ENCODE peak calls at places on chromosomes 1 and 21, in six cellular contexts. One of them, this sample, is unnamed. For H3K4me1, the result is how much of the 10 kb centered on the place peaks cover.

GRCh38 chr1:175887981-175888428 is 144.6 kb upstream of the TNR start:
- DNase-seq in PC-9: no peak
- DNase-seq in fibroblast of lung: peak
- DNase-seq in mesenchymal stem cell: peak
- DNase-seq in neuronal stem cell: peak
- DNase-seq in naive thymus-derived CD4-positive, alpha-beta T cell: no peak
- DNase-seq in this sample: peak

GRCh38 chr1:26468911-26469310 is 3.3 kb upstream of the HMGN2 start:
- DNase-seq in fibroblast of lung: no peak
- DNase-seq in neuronal stem cell: no peak
- DNase-seq in mesenchymal stem cell: no peak
- DNase-seq in PC-9: no peak
- DNase-seq in naive thymus-derived CD4-positive, alpha-beta T cell: no peak
- DNase-seq in this sample: no peak

GRCh38 chr1:12541274-12542137 is 76.5 kb downstream of the DHRS3 start:
- DNase-seq in PC-9: no peak
- DNase-seq in neuronal stem cell: no peak
- DNase-seq in naive thymus-derived CD4-positive, alpha-beta T cell: no peak
- DNase-seq in fibroblast of lung: peak
- DNase-seq in mesenchymal stem cell: peak
- DNase-seq in this sample: no peak

GRCh38 chr1:16617778-16618580 is 4.6 kb upstream of the NBPF1 start:
- DNase-seq in neuronal stem cell: no peak
- DNase-seq in mesenchymal stem cell: no peak
- DNase-seq in fibroblast of lung: no peak
- DNase-seq in PC-9: no peak
- DNase-seq in naive thymus-derived CD4-positive, alpha-beta T cell: no peak
- DNase-seq in this sample: peak

GRCh38 chr1:60936943-60937342 is 145.4 kb upstream of the NFIA start:
- DNase-seq in PC-9: no peak
- DNase-seq in neuronal stem cell: no peak
- DNase-seq in mesenchymal stem cell: no peak
- DNase-seq in naive thymus-derived CD4-positive, alpha-beta T cell: no peak
- DNase-seq in fibroblast of lung: no peak
- DNase-seq in this sample: no peak

GRCh38 chr1:117368116-117369108 is 1.2 kb downstream of the MAN1A2 start:
- DNase-seq in fibroblast of lung: peak
- DNase-seq in mesenchymal stem cell: peak
- DNase-seq in naive thymus-derived CD4-positive, alpha-beta T cell: peak
- DNase-seq in neuronal stem cell: no peak
- DNase-seq in PC-9: peak
- DNase-seq in this sample: peak

GRCh38 chr1:176656257-176656995 is 193.5 kb downstream of the PAPPA2 start:
- DNase-seq in naive thymus-derived CD4-positive, alpha-beta T cell: no peak
- DNase-seq in mesenchymal stem cell: peak
- DNase-seq in neuronal stem cell: peak
- DNase-seq in PC-9: no peak
- DNase-seq in fibroblast of lung: peak
- DNase-seq in this sample: no peak

GRCh38 chr1:157992031-157992568 is 1.3 kb upstream of the KIRREL1 start:
- DNase-seq in fibroblast of lung: peak
- DNase-seq in neuronal stem cell: peak
- DNase-seq in mesenchymal stem cell: peak
- DNase-seq in naive thymus-derived CD4-positive, alpha-beta T cell: no peak
- DNase-seq in PC-9: no peak
- DNase-seq in this sample: peak

GRCh38 chr21:45225041-45225740 is 62.5 kb downstream of the POFUT2 start:
- DNase-seq in neuronal stem cell: no peak
- DNase-seq in mesenchymal stem cell: no peak
- DNase-seq in naive thymus-derived CD4-positive, alpha-beta T cell: no peak
- DNase-seq in fibroblast of lung: no peak
- DNase-seq in PC-9: no peak
- DNase-seq in this sample: no peak

GRCh38 chr1:210234254-210234747 is 1.7 kb downstream of the SERTAD4 start:
- DNase-seq in PC-9: no peak
- DNase-seq in neuronal stem cell: no peak
- DNase-seq in fibroblast of lung: no peak
- DNase-seq in mesenchymal stem cell: no peak
- DNase-seq in naive thymus-derived CD4-positive, alpha-beta T cell: no peak
- DNase-seq in this sample: no peak

GRCh38 chr21:35046880-35047229 is 2.2 kb downstream of the RUNX1 start:
- DNase-seq in mesenchymal stem cell: no peak
- DNase-seq in neuronal stem cell: no peak
- DNase-seq in naive thymus-derived CD4-positive, alpha-beta T cell: no peak
- DNase-seq in fibroblast of lung: no peak
- DNase-seq in PC-9: peak
- DNase-seq in this sample: no peak
- H3K4me1 ChIP-seq in mesenchymal stem cell: under half
- H3K4me1 ChIP-seq in neuronal stem cell: under half
- H3K4me1 ChIP-seq in naive thymus-derived CD4-positive, alpha-beta T cell: half or more
- H3K4me1 ChIP-seq in fibroblast of lung: under half
- H3K4me1 ChIP-seq in PC-9: under half
- H3K4me1 ChIP-seq in this sample: under half

GRCh38 chr1:111730282-111730681 is 8.9 kb downstream of the INKA2 start:
- DNase-seq in fibroblast of lung: no peak
- DNase-seq in mesenchymal stem cell: no peak
- DNase-seq in PC-9: no peak
- DNase-seq in neuronal stem cell: no peak
- DNase-seq in naive thymus-derived CD4-positive, alpha-beta T cell: no peak
- DNase-seq in this sample: no peak

GRCh38 chr1:111730706-111731105 is 8.5 kb downstream of the INKA2 start:
- DNase-seq in PC-9: no peak
- DNase-seq in neuronal stem cell: no peak
- DNase-seq in naive thymus-derived CD4-positive, alpha-beta T cell: no peak
- DNase-seq in mesenchymal stem cell: no peak
- DNase-seq in fibroblast of lung: no peak
- DNase-seq in this sample: no peak

GRCh38 chr1:111731956-111732355 is 7.2 kb downstream of the INKA2 start:
- DNase-seq in PC-9: no peak
- DNase-seq in mesenchymal stem cell: no peak
- DNase-seq in fibroblast of lung: no peak
- DNase-seq in neuronal stem cell: no peak
- DNase-seq in naive thymus-derived CD4-positive, alpha-beta T cell: no peak
- DNase-seq in this sample: no peak

GRCh38 chr1:111727056-111727455 is 12.1 kb downstream of the INKA2 start:
- DNase-seq in neuronal stem cell: no peak
- DNase-seq in naive thymus-derived CD4-positive, alpha-beta T cell: no peak
- DNase-seq in PC-9: no peak
- DNase-seq in mesenchymal stem cell: no peak
- DNase-seq in fibroblast of lung: no peak
- DNase-seq in this sample: no peak

GRCh38 chr1:111729271-111729921 is 9.8 kb downstream of the INKA2 start:
- DNase-seq in neuronal stem cell: no peak
- DNase-seq in mesenchymal stem cell: no peak
- DNase-seq in fibroblast of lung: no peak
- DNase-seq in naive thymus-derived CD4-positive, alpha-beta T cell: no peak
- DNase-seq in PC-9: no peak
- DNase-seq in this sample: no peak
- H3K4me1 ChIP-seq in neuronal stem cell: under half
- H3K4me1 ChIP-seq in mesenchymal stem cell: under half
- H3K4me1 ChIP-seq in fibroblast of lung: under half
- H3K4me1 ChIP-seq in naive thymus-derived CD4-positive, alpha-beta T cell: under half
- H3K4me1 ChIP-seq in PC-9: under half
- H3K4me1 ChIP-seq in this sample: under half

GRCh38 chr21:41315726-41316125 is 875 bp upstream of the FAM3B start:
- DNase-seq in mesenchymal stem cell: no peak
- DNase-seq in PC-9: no peak
- DNase-seq in neuronal stem cell: no peak
- DNase-seq in naive thymus-derived CD4-positive, alpha-beta T cell: no peak
- DNase-seq in fibroblast of lung: no peak
- DNase-seq in this sample: no peak
- H3K4me1 ChIP-seq in mesenchymal stem cell: under half
- H3K4me1 ChIP-seq in PC-9: under half
- H3K4me1 ChIP-seq in neuronal stem cell: under half
- H3K4me1 ChIP-seq in naive thymus-derived CD4-positive, alpha-beta T cell: under half
- H3K4me1 ChIP-seq in fibroblast of lung: under half
- H3K4me1 ChIP-seq in this sample: under half

GRCh38 chr1:38028671-38029070 is 16.1 kb downstream of the UTP11 start:
- DNase-seq in naive thymus-derived CD4-positive, alpha-beta T cell: no peak
- DNase-seq in mesenchymal stem cell: no peak
- DNase-seq in PC-9: no peak
- DNase-seq in fibroblast of lung: no peak
- DNase-seq in neuronal stem cell: no peak
- DNase-seq in this sample: no peak

GRCh38 chr1:38031513-38031866 is 15.1 kb downstream of the POU3F1 start:
- DNase-seq in PC-9: no peak
- DNase-seq in mesenchymal stem cell: no peak
- DNase-seq in fibroblast of lung: no peak
- DNase-seq in neuronal stem cell: no peak
- DNase-seq in naive thymus-derived CD4-positive, alpha-beta T cell: no peak
- DNase-seq in this sample: no peak

GRCh38 chr1:38029081-38029681 is 16.6 kb downstream of the UTP11 start:
- DNase-seq in mesenchymal stem cell: peak
- DNase-seq in PC-9: no peak
- DNase-seq in naive thymus-derived CD4-positive, alpha-beta T cell: no peak
- DNase-seq in fibroblast of lung: peak
- DNase-seq in neuronal stem cell: no peak
- DNase-seq in this sample: peak

GRCh38 chr1:38030596-38031512 is 15.7 kb downstream of the POU3F1 start:
- DNase-seq in PC-9: no peak
- DNase-seq in neuronal stem cell: no peak
- DNase-seq in naive thymus-derived CD4-positive, alpha-beta T cell: no peak
- DNase-seq in mesenchymal stem cell: no peak
- DNase-seq in fibroblast of lung: no peak
- DNase-seq in this sample: no peak

DNA sequence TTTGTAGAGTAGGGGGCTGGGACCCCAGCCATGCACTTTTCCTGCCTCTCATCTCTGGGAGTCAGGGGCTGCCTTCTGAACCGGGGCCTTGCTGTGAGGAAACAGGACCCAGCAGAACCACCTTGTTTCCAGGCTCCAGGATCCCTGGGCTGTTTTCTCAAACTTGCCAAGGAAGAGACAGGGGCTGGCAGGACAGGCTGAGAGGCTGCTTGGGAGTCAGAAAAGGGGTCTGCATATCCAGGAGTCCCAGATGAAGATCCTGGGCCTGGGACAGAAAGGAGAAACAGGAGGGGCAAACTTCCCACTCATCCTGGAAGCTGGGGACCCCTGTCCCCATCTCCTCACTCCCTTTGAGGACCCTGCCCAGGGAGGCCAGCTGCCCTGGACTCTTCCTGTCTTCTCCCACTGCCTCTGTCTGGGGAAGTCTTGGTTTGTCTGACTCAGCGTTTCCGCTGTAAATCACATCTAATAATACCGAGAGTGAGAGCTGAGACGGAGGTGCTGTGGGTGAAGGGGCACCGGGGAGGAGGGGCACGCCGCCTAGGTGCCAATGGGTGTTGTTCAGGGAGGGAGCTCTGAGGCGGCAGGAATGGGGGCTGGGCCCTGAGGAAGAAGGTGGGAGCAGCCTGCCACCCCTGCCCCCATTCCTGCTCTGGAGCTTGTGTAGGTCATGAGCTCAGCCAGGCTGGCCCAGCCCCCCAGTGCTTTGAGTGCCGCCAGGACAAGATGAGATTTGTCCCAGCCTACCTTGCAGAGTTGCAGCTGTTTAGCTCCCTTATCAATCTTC is 16.7 kb downstream of the POU3F1 start:
- DNase-seq in mesenchymal stem cell: peak
- DNase-seq in fibroblast of lung: peak
- DNase-seq in PC-9: peak
- DNase-seq in naive thymus-derived CD4-positive, alpha-beta T cell: no peak
- DNase-seq in neuronal stem cell: no peak
- DNase-seq in this sample: no peak
- H3K4me1 ChIP-seq in mesenchymal stem cell: under half
- H3K4me1 ChIP-seq in fibroblast of lung: under half
- H3K4me1 ChIP-seq in PC-9: under half
- H3K4me1 ChIP-seq in naive thymus-derived CD4-positive, alpha-beta T cell: under half
- H3K4me1 ChIP-seq in neuronal stem cell: under half
- H3K4me1 ChIP-seq in this sample: under half

GRCh38 chr1:230071316-230071715 is 4.3 kb downstream of the GALNT2 start:
- DNase-seq in neuronal stem cell: no peak
- DNase-seq in PC-9: no peak
- DNase-seq in naive thymus-derived CD4-positive, alpha-beta T cell: no peak
- DNase-seq in fibroblast of lung: no peak
- DNase-seq in mesenchymal stem cell: no peak
- DNase-seq in this sample: no peak
- H3K4me1 ChIP-seq in neuronal stem cell: under half
- H3K4me1 ChIP-seq in PC-9: under half
- H3K4me1 ChIP-seq in naive thymus-derived CD4-positive, alpha-beta T cell: under half
- H3K4me1 ChIP-seq in fibroblast of lung: under half
- H3K4me1 ChIP-seq in mesenchymal stem cell: under half
- H3K4me1 ChIP-seq in this sample: under half

DNA sequence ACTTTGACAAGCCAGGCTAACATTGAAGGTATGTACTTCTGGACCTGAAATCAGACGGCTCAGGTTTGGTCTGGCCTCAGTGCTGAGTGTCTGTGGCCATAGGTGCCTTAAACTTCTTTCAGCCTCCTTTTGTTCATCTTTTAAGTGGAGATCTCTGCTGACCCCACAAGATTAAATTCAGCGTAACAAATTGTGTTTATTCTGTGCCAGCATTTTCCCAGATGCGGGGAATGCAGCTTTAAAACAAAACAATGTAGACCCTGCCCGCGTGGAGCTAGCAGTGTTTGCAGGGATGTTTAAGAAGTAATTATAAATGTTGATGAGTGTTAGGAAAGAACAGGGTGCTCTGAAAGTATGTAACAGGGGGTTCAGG is 923 bp downstream of the CAP1 start:
- DNase-seq in PC-9: no peak
- DNase-seq in neuronal stem cell: no peak
- DNase-seq in mesenchymal stem cell: no peak
- DNase-seq in naive thymus-derived CD4-positive, alpha-beta T cell: no peak
- DNase-seq in fibroblast of lung: no peak
- DNase-seq in this sample: no peak
- H3K4me1 ChIP-seq in PC-9: under half
- H3K4me1 ChIP-seq in neuronal stem cell: under half
- H3K4me1 ChIP-seq in mesenchymal stem cell: under half
- H3K4me1 ChIP-seq in naive thymus-derived CD4-positive, alpha-beta T cell: under half
- H3K4me1 ChIP-seq in fibroblast of lung: under half
- H3K4me1 ChIP-seq in this sample: under half

GRCh38 chr1:198122693-198123092 is 34.1 kb upstream of the NEK7 start:
- DNase-seq in naive thymus-derived CD4-positive, alpha-beta T cell: no peak
- DNase-seq in neuronal stem cell: no peak
- DNase-seq in PC-9: no peak
- DNase-seq in mesenchymal stem cell: peak
- DNase-seq in fibroblast of lung: no peak
- DNase-seq in this sample: no peak
- H3K4me1 ChIP-seq in naive thymus-derived CD4-positive, alpha-beta T cell: under half
- H3K4me1 ChIP-seq in neuronal stem cell: under half
- H3K4me1 ChIP-seq in PC-9: under half
- H3K4me1 ChIP-seq in mesenchymal stem cell: under half
- H3K4me1 ChIP-seq in fibroblast of lung: under half
- H3K4me1 ChIP-seq in this sample: under half

GRCh38 chr1:202586018-202586821 is 124.0 kb downstream of the SYT2 start:
- DNase-seq in mesenchymal stem cell: peak
- DNase-seq in fibroblast of lung: peak
- DNase-seq in neuronal stem cell: no peak
- DNase-seq in naive thymus-derived CD4-positive, alpha-beta T cell: no peak
- DNase-seq in PC-9: peak
- DNase-seq in this sample: no peak
- H3K4me1 ChIP-seq in mesenchymal stem cell: under half
- H3K4me1 ChIP-seq in fibroblast of lung: under half
- H3K4me1 ChIP-seq in neuronal stem cell: under half
- H3K4me1 ChIP-seq in naive thymus-derived CD4-positive, alpha-beta T cell: under half
- H3K4me1 ChIP-seq in PC-9: half or more
- H3K4me1 ChIP-seq in this sample: under half